ENCODE peak calls at places on chromosome 12, in five cellular contexts. One of them, this sample, is unnamed.

GRCh38 chr12:64890873-64891468 is 66.5 kb downstream of the TBC1D30 start:
- DNase-seq in cardiac fibroblast: peak
- DNase-seq in stomach: no peak
- DNase-seq in heart right ventricle: no peak
- DNase-seq in HAP-1: peak
- DNase-seq in this sample: no peak

GRCh38 chr12:94571556-94571955 is 78.8 kb downstream of the TMCC3 start:
- DNase-seq in cardiac fibroblast: peak
- DNase-seq in stomach: peak
- DNase-seq in heart right ventricle: no peak
- DNase-seq in HAP-1: peak
- DNase-seq in this sample: peak

GRCh38 chr12:119068129-119068856 is 87.0 kb downstream of the SRRM4 start:
- DNase-seq in cardiac fibroblast: no peak
- DNase-seq in stomach: no peak
- DNase-seq in heart right ventricle: peak
- DNase-seq in HAP-1: no peak
- DNase-seq in this sample: no peak

GRCh38 chr12:109115758-109116610 is at the start of gene ACACB:
- DNase-seq in cardiac fibroblast: no peak
- DNase-seq in stomach: peak
- DNase-seq in heart right ventricle: peak
- DNase-seq in HAP-1: no peak
- DNase-seq in this sample: peak

GRCh38 chr12:75998292-75999063 is 33.1 kb downstream of the PHLDA1 start:
- DNase-seq in cardiac fibroblast: peak
- DNase-seq in stomach: no peak
- DNase-seq in heart right ventricle: no peak
- DNase-seq in HAP-1: no peak
- DNase-seq in this sample: no peak

GRCh38 chr12:18158774-18159557 is 69.0 kb upstream of the RERGL start:
- DNase-seq in cardiac fibroblast: peak
- DNase-seq in stomach: no peak
- DNase-seq in heart right ventricle: no peak
- DNase-seq in HAP-1: peak
- DNase-seq in this sample: peak

GRCh38 chr12:96208346-96208745 is 14.2 kb downstream of the ELK3 start:
- DNase-seq in cardiac fibroblast: peak
- DNase-seq in stomach: no peak
- DNase-seq in heart right ventricle: no peak
- DNase-seq in HAP-1: no peak
- DNase-seq in this sample: no peak

GRCh38 chr12:10771132-10771733 is 31.2 kb downstream of the TAS2R7 start:
- DNase-seq in cardiac fibroblast: peak
- DNase-seq in stomach: no peak
- DNase-seq in heart right ventricle: no peak
- DNase-seq in HAP-1: no peak
- DNase-seq in this sample: no peak

GRCh38 chr12:66275040-66275439 is 27.3 kb upstream of the HELB start:
- DNase-seq in cardiac fibroblast: no peak
- DNase-seq in stomach: no peak
- DNase-seq in heart right ventricle: no peak
- DNase-seq in HAP-1: no peak
- DNase-seq in this sample: no peak

GRCh38 chr12:113268136-113268535 is 46.9 kb downstream of the TPCN1 start:
- DNase-seq in cardiac fibroblast: no peak
- DNase-seq in stomach: no peak
- DNase-seq in heart right ventricle: no peak
- DNase-seq in HAP-1: no peak
- DNase-seq in this sample: no peak

GRCh38 chr12:11508699-11509098 is 113.3 kb upstream of the PRB2 start:
- DNase-seq in cardiac fibroblast: peak
- DNase-seq in stomach: no peak
- DNase-seq in heart right ventricle: no peak
- DNase-seq in HAP-1: no peak
- DNase-seq in this sample: no peak

GRCh38 chr12:212799-213526 is 994 bp downstream of the SLC6A12 start:
- DNase-seq in cardiac fibroblast: no peak
- DNase-seq in stomach: peak
- DNase-seq in heart right ventricle: peak
- DNase-seq in HAP-1: no peak
- DNase-seq in this sample: peak

GRCh38 chr12:5193569-5193968 is 149.9 kb downstream of the KCNA5 start:
- DNase-seq in cardiac fibroblast: no peak
- DNase-seq in stomach: no peak
- DNase-seq in heart right ventricle: no peak
- DNase-seq in HAP-1: no peak
- DNase-seq in this sample: no peak

GRCh38 chr12:112116232-112117060 is 7.9 kb upstream of the NAA25 start:
- DNase-seq in cardiac fibroblast: peak
- DNase-seq in stomach: peak
- DNase-seq in heart right ventricle: peak
- DNase-seq in HAP-1: peak
- DNase-seq in this sample: peak

GRCh38 chr12:39368096-39368495 is 74.8 kb downstream of the KIF21A start:
- DNase-seq in cardiac fibroblast: peak
- DNase-seq in stomach: no peak
- DNase-seq in heart right ventricle: no peak
- DNase-seq in HAP-1: no peak
- DNase-seq in this sample: no peak

GRCh38 chr12:131113562-131113961 is 159.9 kb downstream of the ADGRD1 start:
- DNase-seq in cardiac fibroblast: no peak
- DNase-seq in stomach: no peak
- DNase-seq in heart right ventricle: no peak
- DNase-seq in HAP-1: no peak
- DNase-seq in this sample: no peak

GRCh38 chr12:94327819-94328218 is 131.8 kb downstream of the CEP83 start:
- DNase-seq in cardiac fibroblast: peak
- DNase-seq in stomach: no peak
- DNase-seq in heart right ventricle: no peak
- DNase-seq in HAP-1: no peak
- DNase-seq in this sample: no peak

GRCh38 chr12:6925543-6926279 is 2.0 kb upstream of the ATN1 start:
- DNase-seq in cardiac fibroblast: peak
- DNase-seq in stomach: peak
- DNase-seq in heart right ventricle: peak
- DNase-seq in HAP-1: peak
- DNase-seq in this sample: peak

GRCh38 chr12:89333564-89334252 is 18.6 kb downstream of the DUSP6 start:
- DNase-seq in cardiac fibroblast: no peak
- DNase-seq in stomach: no peak
- DNase-seq in heart right ventricle: no peak
- DNase-seq in HAP-1: no peak
- DNase-seq in this sample: no peak

GRCh38 chr12:53005986-53006809 is at the start of gene EIF4B:
- DNase-seq in cardiac fibroblast: peak
- DNase-seq in stomach: peak
- DNase-seq in heart right ventricle: peak
- DNase-seq in HAP-1: peak
- DNase-seq in this sample: peak

GRCh38 chr12:53004582-53004981 is 1.7 kb upstream of the EIF4B start:
- DNase-seq in cardiac fibroblast: peak
- DNase-seq in stomach: no peak
- DNase-seq in heart right ventricle: no peak
- DNase-seq in HAP-1: peak
- DNase-seq in this sample: no peak

GRCh38 chr12:53005215-53005985 is 856 bp upstream of the EIF4B start:
- DNase-seq in cardiac fibroblast: peak
- DNase-seq in stomach: no peak
- DNase-seq in heart right ventricle: peak
- DNase-seq in HAP-1: peak
- DNase-seq in this sample: no peak

GRCh38 chr12:53006810-53007742 is 820 bp downstream of the EIF4B start:
- DNase-seq in cardiac fibroblast: peak
- DNase-seq in stomach: peak
- DNase-seq in heart right ventricle: peak
- DNase-seq in HAP-1: peak
- DNase-seq in this sample: peak

GRCh38 chr12:53004178-53004577 is 2.1 kb upstream of the EIF4B start:
- DNase-seq in cardiac fibroblast: peak
- DNase-seq in stomach: no peak
- DNase-seq in heart right ventricle: no peak
- DNase-seq in HAP-1: peak
- DNase-seq in this sample: no peak
- H3K4me3 ChIP-seq in cardiac fibroblast: no peak
- H3K4me3 ChIP-seq in stomach: no peak
- H3K4me3 ChIP-seq in heart right ventricle: no peak
- H3K4me3 ChIP-seq in HAP-1: no peak
- H3K4me3 ChIP-seq in this sample: no peak

GRCh38 chr12:8993827-8994226 is 4.5 kb downstream of the KLRG1 start:
- DNase-seq in cardiac fibroblast: no peak
- DNase-seq in stomach: no peak
- DNase-seq in heart right ventricle: no peak
- DNase-seq in HAP-1: no peak
- DNase-seq in this sample: no peak

GRCh38 chr12:8992086-8992409 is 2.7 kb downstream of the KLRG1 start:
- DNase-seq in cardiac fibroblast: no peak
- DNase-seq in stomach: no peak
- DNase-seq in heart right ventricle: no peak
- DNase-seq in HAP-1: no peak
- DNase-seq in this sample: no peak

GRCh38 chr12:8991371-8992085 is 2.2 kb downstream of the KLRG1 start:
- DNase-seq in cardiac fibroblast: no peak
- DNase-seq in stomach: no peak
- DNase-seq in heart right ventricle: no peak
- DNase-seq in HAP-1: no peak
- DNase-seq in this sample: no peak

GRCh38 chr12:8996682-8997405 is 7.5 kb downstream of the KLRG1 start:
- DNase-seq in cardiac fibroblast: peak
- DNase-seq in stomach: no peak
- DNase-seq in heart right ventricle: no peak
- DNase-seq in HAP-1: no peak
- DNase-seq in this sample: no peak

GRCh38 chr12:8995021-8995775 is 5.9 kb downstream of the KLRG1 start:
- DNase-seq in cardiac fibroblast: no peak
- DNase-seq in stomach: no peak
- DNase-seq in heart right ventricle: no peak
- DNase-seq in HAP-1: no peak
- DNase-seq in this sample: no peak
- H3K4me3 ChIP-seq in cardiac fibroblast: no peak
- H3K4me3 ChIP-seq in stomach: no peak
- H3K4me3 ChIP-seq in heart right ventricle: no peak
- H3K4me3 ChIP-seq in HAP-1: no peak
- H3K4me3 ChIP-seq in this sample: no peak

GRCh38 chr12:92933606-92934005 is 4.5 kb upstream of the EEA1 start:
- DNase-seq in cardiac fibroblast: no peak
- DNase-seq in stomach: no peak
- DNase-seq in heart right ventricle: no peak
- DNase-seq in HAP-1: peak
- DNase-seq in this sample: no peak
- H3K4me3 ChIP-seq in cardiac fibroblast: no peak
- H3K4me3 ChIP-seq in stomach: no peak
- H3K4me3 ChIP-seq in heart right ventricle: no peak
- H3K4me3 ChIP-seq in HAP-1: no peak
- H3K4me3 ChIP-seq in this sample: no peak

GRCh38 chr12:53380797-53381738 is 1.1 kb downstream of the SP1 start:
- DNase-seq in cardiac fibroblast: peak
- DNase-seq in stomach: no peak
- DNase-seq in heart right ventricle: no peak
- DNase-seq in HAP-1: peak
- DNase-seq in this sample: no peak

GRCh38 chr12:53379389-53380103 is 430 bp upstream of the SP1 start:
- DNase-seq in cardiac fibroblast: peak
- DNase-seq in stomach: peak
- DNase-seq in heart right ventricle: peak
- DNase-seq in HAP-1: peak
- DNase-seq in this sample: peak

GRCh38 chr12:53383258-53383657 is 3.3 kb downstream of the SP1 start:
- DNase-seq in cardiac fibroblast: no peak
- DNase-seq in stomach: no peak
- DNase-seq in heart right ventricle: no peak
- DNase-seq in HAP-1: no peak
- DNase-seq in this sample: no peak

GRCh38 chr12:53380104-53380796 is at the start of gene SP1:
- DNase-seq in cardiac fibroblast: peak
- DNase-seq in stomach: peak
- DNase-seq in heart right ventricle: peak
- DNase-seq in HAP-1: peak
- DNase-seq in this sample: peak

GRCh38 chr12:53381739-53382630 is 2.0 kb downstream of the SP1 start:
- DNase-seq in cardiac fibroblast: peak
- DNase-seq in stomach: peak
- DNase-seq in heart right ventricle: no peak
- DNase-seq in HAP-1: peak
- DNase-seq in this sample: peak
- H3K4me3 ChIP-seq in cardiac fibroblast: peak
- H3K4me3 ChIP-seq in stomach: peak
- H3K4me3 ChIP-seq in heart right ventricle: peak
- H3K4me3 ChIP-seq in HAP-1: no peak
- H3K4me3 ChIP-seq in this sample: no peak

GRCh38 chr12:104896146-104896545 is 61.9 kb downstream of the SLC41A2 start:
- DNase-seq in cardiac fibroblast: no peak
- DNase-seq in stomach: no peak
- DNase-seq in heart right ventricle: no peak
- DNase-seq in HAP-1: no peak
- DNase-seq in this sample: no peak

GRCh38 chr12:104895405-104895804 is 62.7 kb downstream of the SLC41A2 start:
- DNase-seq in cardiac fibroblast: no peak
- DNase-seq in stomach: no peak
- DNase-seq in heart right ventricle: no peak
- DNase-seq in HAP-1: no peak
- DNase-seq in this sample: no peak

GRCh38 chr12:104902125-104902524 is 56.0 kb downstream of the SLC41A2 start:
- DNase-seq in cardiac fibroblast: no peak
- DNase-seq in stomach: no peak
- DNase-seq in heart right ventricle: no peak
- DNase-seq in HAP-1: no peak
- DNase-seq in this sample: no peak

GRCh38 chr12:104896710-104897109 is 61.4 kb downstream of the SLC41A2 start:
- DNase-seq in cardiac fibroblast: no peak
- DNase-seq in stomach: no peak
- DNase-seq in heart right ventricle: no peak
- DNase-seq in HAP-1: no peak
- DNase-seq in this sample: peak
- H3K4me3 ChIP-seq in cardiac fibroblast: no peak
- H3K4me3 ChIP-seq in stomach: no peak
- H3K4me3 ChIP-seq in heart right ventricle: no peak
- H3K4me3 ChIP-seq in HAP-1: no peak
- H3K4me3 ChIP-seq in this sample: no peak

GRCh38 chr12:30753233-30753632 is 1.5 kb downstream of the CAPRIN2 start:
- DNase-seq in cardiac fibroblast: peak
- DNase-seq in stomach: no peak
- DNase-seq in heart right ventricle: no peak
- DNase-seq in HAP-1: peak
- DNase-seq in this sample: no peak

GRCh38 chr12:30755395-30755762 is 628 bp upstream of the CAPRIN2 start:
- DNase-seq in cardiac fibroblast: no peak
- DNase-seq in stomach: no peak
- DNase-seq in heart right ventricle: no peak
- DNase-seq in HAP-1: no peak
- DNase-seq in this sample: no peak

GRCh38 chr12:30754750-30755394 is at the start of gene CAPRIN2:
- DNase-seq in cardiac fibroblast: peak
- DNase-seq in stomach: peak
- DNase-seq in heart right ventricle: peak
- DNase-seq in HAP-1: peak
- DNase-seq in this sample: peak

GRCh38 chr12:30754383-30754749 is 385 bp downstream of the CAPRIN2 start:
- DNase-seq in cardiac fibroblast: no peak
- DNase-seq in stomach: no peak
- DNase-seq in heart right ventricle: no peak
- DNase-seq in HAP-1: no peak
- DNase-seq in this sample: no peak

GRCh38 chr12:30753761-30754382 is 879 bp downstream of the CAPRIN2 start:
- DNase-seq in cardiac fibroblast: peak
- DNase-seq in stomach: no peak
- DNase-seq in heart right ventricle: no peak
- DNase-seq in HAP-1: peak
- DNase-seq in this sample: no peak
- H3K4me3 ChIP-seq in cardiac fibroblast: peak
- H3K4me3 ChIP-seq in stomach: peak
- H3K4me3 ChIP-seq in heart right ventricle: peak
- H3K4me3 ChIP-seq in HAP-1: peak
- H3K4me3 ChIP-seq in this sample: peak